ENCODE peak calls at places on chromosomes 12 and 14, in ten cellular contexts. X, Y, M, H, S, J, I, U, N and D are unnamed samples.

GRCh38 chr12:121937654-121938053 is 19.3 kb downstream of the CFAP251 start:
- DNase-seq in M (no peak), U (no peak), N (no peak), I (no peak), H (no peak), S (no peak), X (no peak), J (no peak), Y (no peak), D (no peak)

GRCh38 chr12:71871116-71871515 is 31.6 kb downstream of the TBC1D15 start:
- DNase-seq in U (no peak), H (no peak), Y (no peak), N (peak), M (peak), S (no peak), J (no peak), I (no peak), X (no peak), D (no peak)

GRCh38 chr12:14239935-14240872 is 125.3 kb upstream of the ATF7IP start:
- DNase-seq in Y (no peak), J (no peak), X (no peak), N (no peak), M (no peak), U (peak), H (no peak), S (no peak), I (no peak), D (no peak)

GRCh38 chr12:87092421-87092820 is 836.2 kb upstream of the MGAT4C start:
- DNase-seq in S (no peak), I (no peak), U (no peak), N (no peak), Y (no peak), H (no peak), X (no peak), M (no peak), J (no peak), D (no peak)

GRCh38 chr12:57756406-57757341 is 1.8 kb downstream of the MARCHF9 start:
- DNase-seq in Y (no peak), S (no peak), H (no peak), I (peak), J (peak), X (peak), U (no peak), N (no peak), M (no peak), D (peak)

GRCh38 chr12:120376416-120376815 is 7.5 kb upstream of the MSI1 start:
- DNase-seq in H (no peak), U (no peak), Y (no peak), M (no peak), J (no peak), N (no peak), S (no peak), I (no peak), X (no peak), D (no peak)

GRCh38 chr12:92726865-92727264 is 24.1 kb downstream of the PLEKHG7 start:
- DNase-seq in J (no peak), X (no peak), I (no peak), S (no peak), N (peak), Y (no peak), M (no peak), H (no peak), U (no peak), D (no peak)

GRCh38 chr12:108117163-108117849 is 11.8 kb upstream of the WSCD2 start:
- DNase-seq in M (no peak), N (no peak), U (no peak), S (no peak), X (no peak), J (peak), I (no peak), H (no peak), Y (no peak), D (no peak)

DNA sequence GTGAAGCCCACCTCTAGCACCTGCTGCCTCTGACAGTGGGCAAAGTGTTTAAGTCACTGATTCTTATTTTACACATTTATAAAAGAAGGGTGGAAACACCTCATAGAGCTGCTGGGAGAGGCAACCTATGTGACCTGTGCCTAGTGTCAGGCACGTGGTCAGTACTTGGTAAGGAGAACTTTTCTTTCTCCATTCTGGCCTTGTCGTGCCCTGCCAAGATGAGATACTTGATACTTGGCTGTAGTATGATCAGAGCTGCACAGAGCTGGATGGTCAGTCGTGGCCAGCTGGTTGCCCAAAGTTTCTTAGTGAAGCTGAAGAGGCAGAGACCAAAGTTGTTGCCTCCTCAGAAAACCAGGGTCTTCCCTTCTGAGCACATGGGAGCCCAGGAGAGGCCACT is 24.6 kb downstream of the PLEKHH1 start:
- DNase-seq in M (no peak), Y (no peak), U (no peak), H (no peak), I (no peak), S (no peak), X (no peak), N (no peak), J (no peak), D (no peak)
- H3K27ac ChIP-seq in M (no peak), Y (no peak), U (no peak), H (no peak), I (no peak), S (no peak), X (no peak), N (no peak), J (no peak), D (no peak)

GRCh38 chr12:5076761-5077160 is 33.1 kb downstream of the KCNA5 start:
- DNase-seq in I (no peak), Y (no peak), H (peak), M (no peak), X (no peak), U (no peak), J (no peak), N (no peak), S (no peak), D (no peak)
- H3K27ac ChIP-seq in I (no peak), Y (no peak), H (peak), M (no peak), X (no peak), U (no peak), J (no peak), N (no peak), S (no peak), D (no peak)

GRCh38 chr14:30227871-30228270 is 300.2 kb upstream of the PRKD1 start:
- DNase-seq in U (no peak), J (no peak), X (no peak), S (no peak), Y (no peak), N (peak), H (peak), M (peak), I (no peak), D (no peak)
- H3K27ac ChIP-seq in U (no peak), J (no peak), X (no peak), S (peak), Y (peak), N (peak), H (peak), M (peak), I (no peak), D (peak)

DNA sequence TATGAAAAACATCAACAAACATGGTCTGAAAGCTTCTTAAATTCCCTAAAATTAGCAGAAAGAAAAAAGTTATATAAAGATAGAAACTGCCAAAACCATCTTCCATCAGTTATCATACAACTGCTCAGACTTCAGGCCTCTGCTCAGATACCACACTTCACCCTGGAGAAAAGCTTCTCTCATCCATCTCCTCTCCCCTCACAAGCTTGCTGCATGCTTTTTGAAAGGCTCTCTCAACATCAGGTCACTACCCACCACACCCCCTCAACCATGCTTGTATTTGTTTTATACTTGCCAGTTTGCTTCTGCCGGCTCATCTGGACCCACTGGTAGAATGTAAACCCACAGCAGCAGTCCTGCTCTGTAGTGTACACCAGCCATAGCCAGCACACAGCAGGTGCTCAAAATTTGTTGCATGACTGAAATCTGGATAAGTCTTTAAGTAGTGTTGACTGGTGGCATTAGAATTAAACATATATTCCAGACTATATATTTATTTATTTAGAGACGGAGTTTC is 8.8 kb downstream of the PPP1CC start:
- DNase-seq in Y (no peak), S (no peak), X (no peak), H (no peak), J (no peak), I (no peak), U (no peak), M (no peak), N (no peak), D (no peak)
- H3K27ac ChIP-seq in Y (no peak), S (peak), X (no peak), H (no peak), J (no peak), I (no peak), U (no peak), M (no peak), N (no peak), D (no peak)

GRCh38 chr14:64195194-64195593 is 99.0 kb downstream of the ESR2 start:
- DNase-seq in Y (no peak), I (no peak), U (peak), J (no peak), H (no peak), S (no peak), M (no peak), X (peak), N (peak), D (no peak)

GRCh38 chr14:64191756-64192155 is 102.4 kb downstream of the ESR2 start:
- DNase-seq in J (peak), I (no peak), M (peak), N (peak), X (no peak), U (no peak), S (no peak), Y (no peak), H (no peak), D (no peak)

GRCh38 chr14:64196026-64196425 is 98.1 kb downstream of the ESR2 start:
- DNase-seq in J (no peak), S (no peak), I (no peak), X (no peak), U (no peak), H (no peak), N (no peak), Y (no peak), M (no peak), D (no peak)

GRCh38 chr14:64194404-64194803 is 99.8 kb downstream of the ESR2 start:
- DNase-seq in N (no peak), I (no peak), H (no peak), S (no peak), M (no peak), Y (no peak), J (peak), X (no peak), U (no peak), D (no peak)

GRCh38 chr14:64193821-64194220 is 100.3 kb downstream of the ESR2 start:
- DNase-seq in U (no peak), Y (no peak), J (peak), N (no peak), S (no peak), M (no peak), I (no peak), H (no peak), X (no peak), D (no peak)
- H3K27ac ChIP-seq in U (peak), Y (no peak), J (peak), N (no peak), S (no peak), M (no peak), I (no peak), H (no peak), X (no peak), D (peak)

GRCh38 chr14:67515386-67516079 is 17.6 kb upstream of the PLEKHH1 start:
- DNase-seq in I (no peak), J (no peak), U (no peak), X (peak), H (no peak), M (no peak), Y (no peak), S (no peak), N (no peak), D (peak)
- H3K27ac ChIP-seq in I (peak), J (peak), U (no peak), X (peak), H (no peak), M (no peak), Y (peak), S (no peak), N (no peak), D (peak)

DNA sequence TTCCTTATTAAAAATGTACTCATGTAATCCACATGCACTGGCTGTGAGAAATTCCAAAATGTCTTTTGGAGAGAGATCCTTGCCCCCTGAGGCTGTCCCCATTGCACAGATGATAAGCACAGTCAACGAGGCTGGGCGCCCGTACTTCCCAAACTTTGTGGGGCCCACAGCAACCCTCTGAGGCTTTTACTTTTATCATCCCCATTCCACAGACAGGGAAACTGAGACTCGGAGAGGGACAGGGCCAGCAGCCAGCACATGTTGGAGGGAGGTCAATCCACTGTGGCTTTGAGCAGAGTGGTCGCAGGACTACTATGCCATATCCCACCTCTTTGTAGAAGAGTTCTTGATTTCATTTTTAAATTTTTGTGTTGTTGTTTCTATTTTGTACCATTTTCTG is 116.3 kb upstream of the NCOR2 start:
- DNase-seq in H (no peak), U (no peak), N (no peak), M (no peak), Y (no peak), X (no peak), I (no peak), S (no peak), J (no peak), D (no peak)
- H3K27ac ChIP-seq in H (peak), U (no peak), N (no peak), M (no peak), Y (peak), X (no peak), I (no peak), S (peak), J (peak), D (no peak)